ENCODE peak calls at places on chromosomes 7 and 10, in nine cellular contexts. I, Q, T, S, O, E, A, B and W are unnamed samples.

GRCh38 chr7:129690701-129691100 is 79.2 kb downstream of the NRF1 start:
- DNase-seq in I (no peak), Q (no peak), T (no peak), S (no peak), O (no peak), E (no peak), A (no peak), B (no peak), W (no peak)

GRCh38 chr7:91600112-91600511 is 280.4 kb downstream of the MTERF1 start:
- DNase-seq in I (no peak), Q (no peak), T (no peak), S (no peak), O (no peak), E (no peak), A (no peak), B (no peak), W (no peak)

GRCh38 chr7:91852263-91852741 is 28.2 kb downstream of the MTERF1 start:
- DNase-seq in I (no peak), Q (no peak), T (peak), S (peak), O (peak), E (peak), A (no peak), B (no peak), W (no peak)

GRCh38 chr10:112981553-112981952 is 31.5 kb downstream of the TCF7L2 start:
- DNase-seq in I (no peak), Q (no peak), T (no peak), S (no peak), O (no peak), E (peak), A (no peak), B (no peak), W (no peak)

GRCh38 chr7:78607099-78607498 is 808.5 kb downstream of the PHTF2 start:
- DNase-seq in I (peak), Q (peak), T (no peak), S (no peak), O (peak), E (peak), A (no peak), B (no peak), W (no peak)

GRCh38 chr7:137754076-137754851 is 92.5 kb downstream of the DGKI start:
- DNase-seq in I (peak), Q (no peak), T (no peak), S (no peak), O (peak), E (no peak), A (no peak), B (no peak), W (no peak)

GRCh38 chr10:83165164-83165563 is 974.1 kb upstream of the GHITM start:
- DNase-seq in I (peak), Q (no peak), T (no peak), S (no peak), O (no peak), E (no peak), A (no peak), B (no peak), W (no peak)

GRCh38 chr7:151247611-151248176 is 800 bp downstream of the SMARCD3 start:
- DNase-seq in I (peak), Q (peak), T (no peak), S (peak), O (no peak), E (no peak), A (no peak), B (no peak), W (no peak)

GRCh38 chr10:102133373-102134195 is 744 bp downstream of the PPRC1 start:
- DNase-seq in I (peak), Q (peak), T (peak), S (peak), O (peak), E (peak), A (peak), B (peak), W (peak)

GRCh38 chr10:125141860-125142484 is 18.4 kb downstream of the CTBP2 start:
- DNase-seq in I (no peak), Q (no peak), T (no peak), S (no peak), O (no peak), E (no peak), A (no peak), B (no peak), W (no peak)

GRCh38 chr7:131620673-131621609 is 64.5 kb upstream of the PODXL start:
- DNase-seq in I (no peak), Q (no peak), T (no peak), S (no peak), O (peak), E (no peak), A (no peak), B (no peak), W (no peak)

GRCh38 chr7:50793115-50793946 is 10.6 kb upstream of the GRB10 start:
- DNase-seq in I (peak), Q (peak), T (no peak), S (peak), O (peak), E (peak), A (peak), B (peak), W (no peak)

GRCh38 chr10:77268721-77269120 is 368.9 kb downstream of the KCNMA1 start:
- DNase-seq in I (no peak), Q (no peak), T (no peak), S (no peak), O (no peak), E (no peak), A (no peak), B (no peak), W (no peak)

GRCh38 chr10:80154978-80155695 is 22.6 kb downstream of the PLAC9 start:
- DNase-seq in I (peak), Q (no peak), T (no peak), S (no peak), O (no peak), E (no peak), A (no peak), B (no peak), W (no peak)

GRCh38 chr10:124696446-124697392 is 47.5 kb downstream of the FAM53B start:
- DNase-seq in I (no peak), Q (no peak), T (no peak), S (no peak), O (no peak), E (no peak), A (no peak), B (no peak), W (no peak)

GRCh38 chr7:117088623-117089199 is 135.4 kb downstream of the ST7 start:
- DNase-seq in I (no peak), Q (no peak), T (no peak), S (no peak), O (no peak), E (no peak), A (no peak), B (no peak), W (no peak)

GRCh38 chr7:49398730-49399129 is 374.7 kb upstream of the VWC2 start:
- DNase-seq in I (no peak), Q (no peak), T (no peak), S (no peak), O (no peak), E (no peak), A (no peak), B (no peak), W (peak)